ENCODE peak calls at places on chromosomes 16 and 17, in four cellular contexts. U is K562, J is GM12878, G is SK-N-SH. S is an unnamed sample.

GRCh38 chr16:75345711-75346110 is 87.6 kb downstream of the CFDP1 start:
- DNase-seq in U (no peak), J (no peak), G (no peak), S (no peak)

GRCh38 chr17:4098516-4099209 is 44.2 kb downstream of the ZZEF1 start:
- DNase-seq in J (no peak), G (no peak), U (no peak), S (no peak)

GRCh38 chr16:56312028-56312300 is 113.4 kb downstream of the AMFR start:
- DNase-seq in G (no peak), U (no peak), J (no peak), S (no peak)

GRCh38 chr16:63372283-63372682 is 1336.0 kb upstream of the CDH8 start:
- DNase-seq in G (no peak), J (no peak), U (no peak), S (no peak)

GRCh38 chr17:43694081-43694870 is 32.6 kb upstream of the MEOX1 start:
- DNase-seq in G (peak; percentile 86), J (no peak), U (peak; percentile 75), S (peak; percentile 86)

GRCh38 chr16:1773703-1774455 is 945 bp upstream of the MRPS34 start:
- DNase-seq in G (no peak), U (no peak), J (no peak), S (no peak)

GRCh38 chr16:78773316-78773715 is 673.9 kb downstream of the WWOX start:
- DNase-seq in G (no peak), U (no peak), J (no peak), S (no peak)

GRCh38 chr16:84138824-84139627 is 6.0 kb downstream of the HSDL1 start:
- DNase-seq in U (peak; percentile 65), J (peak; percentile 56), G (no peak), S (no peak)

GRCh38 chr16:19688396-19689024 is 29.5 kb downstream of the KNOP1 start:
- DNase-seq in J (no peak), G (no peak), U (no peak), S (no peak)

GRCh38 chr16:68086336-68086821 is 1.2 kb downstream of the NFATC3 start:
- DNase-seq in J (no peak), U (no peak), G (peak; percentile 39), S (no peak)

GRCh38 chr16:17258848-17259713 is 211.7 kb downstream of the XYLT1 start:
- DNase-seq in U (peak; percentile 41), J (peak; percentile 79), G (no peak), S (peak; percentile 42)

GRCh38 chr17:80772906-80773242 is 218.8 kb upstream of the CHMP6 start:
- DNase-seq in U (no peak), G (no peak), J (no peak), S (no peak)

GRCh38 chr17:61203765-61204164 is 195.9 kb upstream of the TBX2 start:
- DNase-seq in J (no peak), U (no peak), G (no peak), S (no peak)

GRCh38 chr17:75830168-75831031 is 13.8 kb downstream of the UNC13D start:
- DNase-seq in J (no peak), G (peak; percentile 88), U (no peak), S (peak; percentile 85)

GRCh38 chr16:11082108-11082859 is 137.9 kb downstream of the CLEC16A start:
- DNase-seq in U (no peak), G (no peak), J (no peak), S (no peak)

GRCh38 chr17:29653995-29654714 is 31.4 kb upstream of the CORO6 start:
- DNase-seq in G (no peak), U (peak; percentile 50), J (no peak), S (no peak)

GRCh38 chr17:21177401-21177800 is 36.6 kb downstream of the TMEM11 start:
- DNase-seq in J (no peak), U (no peak), G (peak; percentile 4), S (no peak)

GRCh38 chr16:3058173-3059030 is 7.0 kb upstream of the IL32 start:
- DNase-seq in U (peak; percentile 61), G (peak; percentile 57), J (no peak), S (peak; percentile 76)

GRCh38 chr16:48123104-48123788 is 32.5 kb downstream of the ABCC12 start:
- DNase-seq in J (no peak), G (no peak), U (peak; percentile 55), S (no peak)

GRCh38 chr17:81569986-81570514 is 17.9 kb upstream of the FAAP100 start:
- DNase-seq in U (no peak), J (no peak), G (no peak), S (no peak)

GRCh38 chr17:45384800-45385262 is 47.8 kb downstream of the ARHGAP27 start:
- DNase-seq in U (no peak), J (no peak), G (no peak), S (peak; percentile 27)

GRCh38 chr17:81551458-81552243 is 502 bp downstream of the FAAP100 start:
- DNase-seq in U (peak; percentile 84), J (no peak), G (peak; percentile 85), S (no peak)

GRCh38 chr16:12661656-12662172 is 142.0 kb downstream of the CPPED1 start:
- DNase-seq in G (no peak), U (peak; percentile 51), J (no peak), S (peak; percentile 79)

GRCh38 chr16:90018297-90019200 is 707 bp downstream of the DBNDD1 start:
- DNase-seq in J (no peak), U (peak; percentile 51), G (peak; percentile 70), S (peak; percentile 44)

GRCh38 chr16:89081556-89081955 is 12.1 kb upstream of the ACSF3 start:
- DNase-seq in G (no peak), J (no peak), U (no peak), S (no peak)

GRCh38 chr17:7263071-7263800 is 958 bp upstream of the CLDN7 start:
- DNase-seq in J (no peak), G (peak; percentile 43), U (peak; percentile 79), S (peak; percentile 93)

GRCh38 chr16:68265078-68265925 is 976 bp downstream of the SLC7A6 start:
- DNase-seq in J (no peak), U (peak; percentile 45), G (peak; percentile 56), S (peak; percentile 25)

GRCh38 chr16:75323928-75324327 is 72.5 kb upstream of the BCAR1 start:
- DNase-seq in J (no peak), U (no peak), G (peak; percentile 59), S (no peak)

GRCh38 chr16:52852978-52853377 is 199.7 kb downstream of the CHD9NB start:
- DNase-seq in J (no peak), G (no peak), U (no peak), S (no peak)

GRCh38 chr16:30985401-30986128 is 558 bp downstream of the HSD3B7 start:
- DNase-seq in G (peak; percentile 63), J (no peak), U (peak; percentile 61), S (peak; percentile 74)

GRCh38 chr17:72666519-72666874 is 426.0 kb downstream of the SLC39A11 start:
- DNase-seq in U (no peak), G (no peak), J (no peak), S (no peak)

GRCh38 chr16:23877107-23878070 is 41.6 kb downstream of the PRKCB start:
- DNase-seq in J (no peak), U (no peak), G (no peak), S (no peak)

GRCh38 chr16:58507963-58508670 is 7.2 kb upstream of the SETD6 start:
- DNase-seq in G (no peak), U (no peak), J (no peak), S (no peak)

GRCh38 chr16:2388875-2389433 is 40.3 kb upstream of the CCNF start:
- DNase-seq in U (no peak), G (no peak), J (no peak), S (no peak)

GRCh38 chr17:2003525-2003924 is 21.6 kb downstream of the RTN4RL1 start:
- DNase-seq in U (no peak), G (no peak), J (no peak), S (no peak)

GRCh38 chr16:83953796-83954576 is 946 bp downstream of the OSGIN1 start:
- DNase-seq in J (no peak), U (peak; percentile 69), G (no peak), S (no peak)

GRCh38 chr17:57708401-57708800 is 36.7 kb downstream of the CCDC182 start:
- DNase-seq in G (no peak), U (no peak), J (no peak), S (no peak)

DNA sequence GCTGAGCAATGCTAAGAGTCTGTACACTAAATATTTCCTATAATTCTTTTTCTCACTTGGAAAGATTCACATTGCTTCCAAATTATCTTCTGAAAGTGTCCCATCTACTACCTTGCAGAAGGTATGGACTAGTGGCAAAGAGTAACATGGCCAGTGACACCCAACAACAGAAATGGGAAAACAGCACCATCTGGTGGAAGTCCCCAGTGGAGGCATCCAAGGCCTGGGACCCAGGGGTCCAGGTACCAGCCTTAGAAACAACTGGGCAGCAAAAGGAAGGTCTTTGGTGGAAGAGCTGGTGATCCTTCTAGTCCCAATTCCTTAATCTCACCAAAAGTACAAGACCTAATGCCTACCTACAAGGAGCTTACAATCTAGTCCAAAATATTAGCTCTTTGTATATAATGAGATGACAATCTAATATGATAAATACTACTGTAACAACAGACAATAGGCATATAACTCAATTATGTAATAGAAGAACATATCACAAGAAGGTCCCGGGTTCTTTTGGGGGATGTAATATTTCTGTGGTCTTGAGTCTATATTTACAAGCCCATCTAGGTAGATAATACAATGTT is 55.3 kb downstream of the SKAP1 start:
- DNase-seq in U (peak; percentile 41), J (no peak), G (peak; percentile 24), S (peak; percentile 71)
- TF ChIP-seq USF1 in U (no peak), J (no peak), G (no peak), S (no peak)

GRCh38 chr17:39867891-39868553 is at the start of gene ZPBP2:
- DNase-seq in U (no peak), J (no peak), G (no peak), S (no peak)
- TF ChIP-seq USF2 in U (no peak), J (no peak), G (no peak), S (no peak)

GRCh38 chr16:87607223-87607622 is 4.9 kb downstream of the JPH3 start:
- DNase-seq in G (no peak), U (no peak), J (no peak), S (no peak)
- TF ChIP-seq USF1 in G (no peak), U (no peak), J (no peak), S (no peak)

GRCh38 chr17:42675348-42675983 is 1.3 kb downstream of the PLEKHH3 start:
- DNase-seq in G (peak; percentile 73), U (peak; percentile 41), J (no peak), S (no peak)

GRCh38 chr17:42675984-42676423 is 790 bp downstream of the PLEKHH3 start:
- DNase-seq in U (peak; percentile 63), G (peak; percentile 71), J (no peak), S (peak; percentile 49)

GRCh38 chr17:42677012-42677857 is 441 bp upstream of the PLEKHH3 start:
- DNase-seq in G (peak; percentile 97), U (peak; percentile 96), J (peak; percentile 99), S (peak; percentile 100)

GRCh38 chr17:42677921-42678781 is 1.4 kb upstream of the PLEKHH3 start:
- DNase-seq in J (no peak), G (peak; percentile 90), U (peak; percentile 90), S (peak; percentile 91)

DNA sequence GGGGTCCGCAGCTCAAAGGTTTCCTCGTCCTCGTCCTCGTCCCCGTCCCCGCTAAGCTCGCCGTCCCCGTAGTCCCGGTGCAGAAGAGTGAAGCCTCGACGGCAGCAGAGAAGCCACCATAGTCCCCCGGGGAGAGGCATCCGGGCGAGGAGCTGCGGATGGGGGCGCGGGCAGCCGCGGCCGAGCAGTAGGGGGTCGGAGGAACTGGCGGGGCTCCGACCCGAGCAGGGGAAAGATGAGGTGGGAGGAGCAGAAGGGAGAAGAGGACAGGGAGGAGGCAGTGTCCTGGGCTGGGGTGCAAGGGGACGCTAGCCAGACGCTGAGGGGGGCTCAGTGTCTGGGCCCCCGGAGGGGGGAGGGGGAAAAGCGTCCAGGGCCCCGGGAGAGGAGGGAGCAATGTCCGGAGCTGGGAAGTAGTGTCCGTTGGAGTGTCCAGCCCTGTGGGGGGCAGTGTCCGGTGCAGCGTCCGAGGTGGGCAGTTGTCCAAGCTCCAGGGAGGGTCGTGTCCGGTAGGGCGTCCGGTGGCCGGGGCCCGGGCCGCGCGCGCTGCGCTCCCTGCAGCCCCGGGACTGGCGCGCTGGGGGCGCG is at the start of gene PLEKHH3:
- DNase-seq in J (no peak), G (no peak), U (no peak), S (no peak)
- TF ChIP-seq USF2 in J (no peak), G (no peak), U (no peak), S (no peak)

S was measured in WTC11.